ENCODE peak calls at places on chromosomes 12 and 14, in nine cellular contexts. U is germinal center, E is A549, V is EL, O is activated T-cell treated with anti-CD3 and anti-CD28 coated beads for 1 hour, G is RWPE1, Y is testis, H is GDM1, C is fibroblast of the aortic adventitia. N is an unnamed sample.

GRCh38 chr12:79964100-79964627 is 29.3 kb upstream of the PPP1R12A start:
- DNase-seq in V (no peak), C (peak; percentile 29), E (no peak), O (no peak), U (no peak), Y (no peak), G (no peak), H (no peak), N (no peak)

GRCh38 chr12:72271401-72271740 is 799 bp upstream of the TRHDE start:
- DNase-seq in U (no peak), V (peak; percentile 77), E (no peak), O (no peak), H (no peak), G (no peak), Y (peak; percentile 69), C (no peak), N (peak; percentile 93)

GRCh38 chr14:102140027-102140749 is 491 bp downstream of the WDR20 start:
- DNase-seq in Y (peak; percentile 55), V (peak; percentile 57), O (peak; percentile 4), G (peak; percentile 35), U (peak; percentile 39), H (no peak), E (peak; percentile 16), C (no peak), N (peak; percentile 73)

GRCh38 chr14:100688598-100689499 is 37.8 kb upstream of the DLK1 start:
- DNase-seq in Y (no peak), G (peak; percentile 56), E (peak; percentile 40), U (no peak), V (peak; percentile 72), H (no peak), O (no peak), C (peak; percentile 60), N (peak; percentile 77)

GRCh38 chr14:52265248-52265647 is 2.2 kb upstream of the PTGDR start:
- DNase-seq in Y (no peak), O (no peak), E (no peak), V (no peak), H (peak; percentile 34), U (no peak), C (no peak), G (no peak), N (no peak)

GRCh38 chr12:52395761-52396434 is 10.2 kb downstream of the KRT82 start:
- DNase-seq in G (peak; percentile 55), H (no peak), Y (peak; percentile 45), U (peak; percentile 55), C (peak; percentile 8), O (no peak), V (peak; percentile 43), E (peak; percentile 55), N (peak; percentile 95)

GRCh38 chr12:68097386-68097785 is 62.2 kb downstream of the IFNG start:
- DNase-seq in O (no peak), V (no peak), H (no peak), E (no peak), U (no peak), G (peak; percentile 75), Y (no peak), C (no peak), N (no peak)

GRCh38 chr12:83505586-83505985 is 818.9 kb downstream of the TMTC2 start:
- DNase-seq in U (no peak), V (no peak), H (no peak), C (no peak), G (no peak), O (no peak), E (no peak), Y (no peak), N (no peak)

GRCh38 chr12:93380480-93381121 is 2.9 kb downstream of the NUDT4 start:
- DNase-seq in U (no peak), H (no peak), G (peak; percentile 52), C (peak; percentile 83), O (no peak), Y (no peak), E (peak; percentile 40), V (peak; percentile 29), N (no peak)

GRCh38 chr12:118714051-118714460 is 267.3 kb upstream of the SRRM4 start:
- DNase-seq in V (peak; percentile 3), G (no peak), H (peak; percentile 37), Y (peak; percentile 55), C (no peak), E (peak; percentile 60), U (peak; percentile 55), O (no peak), N (peak; percentile 64)

GRCh38 chr12:5706247-5706646 is 238.8 kb downstream of the ANO2 start:
- DNase-seq in G (no peak), O (no peak), V (no peak), H (no peak), E (no peak), U (no peak), Y (no peak), C (no peak), N (peak; percentile 45)

GRCh38 chr12:22333751-22334695 is 484 bp downstream of the ST8SIA1 start:
- DNase-seq in C (no peak), E (no peak), H (no peak), O (no peak), V (no peak), U (peak; percentile 17), G (no peak), Y (peak; percentile 16), N (peak; percentile 66)

GRCh38 chr12:89977356-89978185 is 268.9 kb upstream of the ATP2B1 start:
- DNase-seq in H (no peak), O (no peak), V (peak; percentile 53), E (no peak), U (no peak), C (no peak), G (no peak), Y (no peak), N (no peak)

GRCh38 chr12:52699960-52700359 is 3.4 kb downstream of the KRT77 start:
- DNase-seq in E (no peak), G (no peak), O (no peak), C (no peak), Y (no peak), V (no peak), H (no peak), U (no peak), N (no peak)

GRCh38 chr14:76408877-76409276 is 32.9 kb downstream of the ESRRB start:
- DNase-seq in H (no peak), O (no peak), Y (no peak), E (no peak), V (no peak), C (no peak), U (no peak), G (no peak), N (no peak)

GRCh38 chr12:12505544-12506501 is 56.8 kb downstream of the DUSP16 start:
- DNase-seq in G (no peak), H (no peak), O (no peak), V (peak; percentile 79), Y (no peak), U (peak; percentile 9), C (peak; percentile 76), E (no peak), N (peak; percentile 58)

GRCh38 chr12:31900271-31900670 is 58.9 kb upstream of the RESF1 start:
- DNase-seq in V (no peak), O (no peak), G (no peak), U (no peak), Y (no peak), E (no peak), H (no peak), C (no peak), N (no peak)

GRCh38 chr14:97626088-97626487 is 828.9 kb downstream of the VRK1 start:
- DNase-seq in E (no peak), Y (no peak), O (no peak), G (no peak), H (no peak), V (no peak), C (no peak), U (no peak), N (no peak)

GRCh38 chr12:69497308-69498026 is 27.3 kb downstream of the FRS2 start:
- DNase-seq in C (peak; percentile 63), H (no peak), G (no peak), E (no peak), V (peak; percentile 44), U (peak; percentile 31), Y (no peak), O (no peak), N (no peak)

GRCh38 chr12:39173689-39174088 is 268.3 kb upstream of the CPNE8 start:
- DNase-seq in Y (no peak), H (no peak), V (no peak), O (no peak), G (no peak), C (no peak), U (no peak), E (no peak), N (no peak)

GRCh38 chr12:131683266-131684014 is 27.4 kb upstream of the SFSWAP start:
- DNase-seq in O (no peak), U (no peak), H (no peak), C (no peak), V (no peak), E (no peak), G (no peak), Y (no peak), N (peak; percentile 42)

GRCh38 chr14:56657604-56658003 is 78.0 kb downstream of the TMEM260 start:
- DNase-seq in V (no peak), O (no peak), U (no peak), Y (no peak), E (no peak), G (no peak), H (no peak), C (no peak), N (no peak)

GRCh38 chr14:69614592-69614991 is 3.2 kb downstream of the SUSD6 start:
- DNase-seq in C (no peak), V (no peak), Y (peak; percentile 53), E (no peak), H (peak; percentile 63), G (no peak), O (no peak), U (peak; percentile 68), N (no peak)

GRCh38 chr14:23129759-23130316 is 10.8 kb upstream of the CEBPE start:
- DNase-seq in V (no peak), E (no peak), U (no peak), Y (no peak), H (no peak), C (no peak), O (no peak), G (no peak), N (peak; percentile 21)

GRCh38 chr12:76003263-76003640 is 28.3 kb downstream of the PHLDA1 start:
- DNase-seq in V (no peak), O (no peak), G (no peak), H (no peak), U (no peak), C (no peak), Y (no peak), E (no peak), N (no peak)

GRCh38 chr12:109611223-109611622 is 37.6 kb downstream of the MVK start:
- DNase-seq in Y (no peak), V (no peak), U (no peak), G (no peak), O (no peak), H (no peak), C (no peak), E (no peak), N (no peak)

GRCh38 chr12:193282-193681 is 20.7 kb downstream of the SLC6A12 start:
- DNase-seq in H (no peak), C (no peak), E (no peak), V (no peak), G (no peak), U (no peak), O (no peak), Y (no peak), N (no peak)

GRCh38 chr12:106999444-106999843 is 12.5 kb upstream of the MTERF2 start:
- DNase-seq in C (peak; percentile 82), E (no peak), O (no peak), U (no peak), H (no peak), G (peak; percentile 75), Y (no peak), V (no peak), N (no peak)

GRCh38 chr12:6632026-6632978 is 3.5 kb downstream of the LPAR5 start:
- DNase-seq in Y (peak; percentile 47), E (no peak), H (peak; percentile 80), O (peak; percentile 48), V (peak; percentile 37), C (no peak), G (peak; percentile 28), U (peak; percentile 61), N (peak; percentile 78)

GRCh38 chr12:92930421-92930820 is 1.3 kb upstream of the EEA1 start:
- DNase-seq in H (no peak), Y (no peak), O (no peak), U (no peak), G (no peak), V (no peak), C (peak; percentile 32), E (no peak), N (no peak)

GRCh38 chr12:10562306-10562933 is 51.0 kb downstream of the MAGOHB start:
- DNase-seq in E (peak; percentile 53), G (peak; percentile 28), H (peak; percentile 0), O (no peak), V (peak; percentile 40), C (peak; percentile 75), U (peak; percentile 10), Y (no peak), N (no peak)

N was measured in islet precursor cell.